ENCODE peak calls at places on chromosomes 7 and 10, in seven cellular contexts. T is HCT116, G is SK-N-SH, U is H1, C is K562, L is GM12878, X is HepG2. K is an unnamed sample.

GRCh38 chr7:33882040-33882800 is 23.1 kb upstream of the BMPER start:
- DNase-seq in T (no peak), G (no peak), U (no peak), C (no peak), L (no peak), X (no peak), K (no peak)

GRCh38 chr7:47897831-47898230 is 50.4 kb downstream of the PKD1L1 start:
- DNase-seq in T (no peak), G (no peak), U (no peak), C (no peak), L (no peak), X (no peak), K (no peak)

GRCh38 chr7:47239034-47239433 is 342.9 kb downstream of the TNS3 start:
- DNase-seq in T (no peak), G (no peak), U (no peak), C (no peak), L (no peak), X (no peak), K (no peak)

GRCh38 chr10:107072028-107072427 is 92.5 kb downstream of the SORCS1 start:
- DNase-seq in T (no peak), G (no peak), U (no peak), C (no peak), L (no peak), X (no peak), K (no peak)

GRCh38 chr10:116613486-116613885 is 7.3 kb upstream of the PNLIPRP2 start:
- DNase-seq in T (no peak), G (no peak), U (no peak), C (no peak), L (no peak), X (no peak), K (no peak)

GRCh38 chr10:102985811-102986210 is 67.7 kb downstream of the CNNM2 start:
- DNase-seq in T (no peak), G (no peak), U (no peak), C (no peak), L (no peak), X (no peak), K (no peak)

GRCh38 chr7:98621573-98622482 is 4.7 kb downstream of the NPTX2 start:
- DNase-seq in T (no peak), G (peak), U (no peak), C (no peak), L (no peak), X (no peak), K (no peak)

GRCh38 chr10:58347967-58348366 is 13.2 kb downstream of the UBE2D1 start:
- DNase-seq in T (no peak), G (no peak), U (no peak), C (no peak), L (no peak), X (no peak), K (no peak)

GRCh38 chr10:60967854-60968484 is 24.0 kb upstream of the RHOBTB1 start:
- DNase-seq in T (no peak), G (no peak), U (no peak), C (peak), L (no peak), X (no peak), K (no peak)

GRCh38 chr7:141974831-141975230 is 1.3 kb upstream of the TAS2R38 start:
- DNase-seq in T (peak), G (no peak), U (no peak), C (no peak), L (no peak), X (peak), K (no peak)

GRCh38 chr10:33952692-33953360 is 618.4 kb upstream of the NRP1 start:
- DNase-seq in T (no peak), G (no peak), U (no peak), C (no peak), L (no peak), X (no peak), K (no peak)

GRCh38 chr7:150996289-150997074 is 5.7 kb downstream of the NOS3 start:
- DNase-seq in T (no peak), G (peak), U (no peak), C (peak), L (no peak), X (no peak), K (no peak)

GRCh38 chr10:79381804-79382221 is 34.5 kb downstream of the PPIF start:
- DNase-seq in T (no peak), G (no peak), U (no peak), C (peak), L (no peak), X (peak), K (no peak)

GRCh38 chr10:90319188-90319914 is 538.5 kb downstream of the HTR7 start:
- DNase-seq in T (peak), G (no peak), U (peak), C (no peak), L (peak), X (peak), K (peak)

GRCh38 chr7:133978502-133979295 is 148.4 kb upstream of the LRGUK start:
- DNase-seq in T (no peak), G (no peak), U (no peak), C (no peak), L (no peak), X (no peak), K (no peak)

GRCh38 chr10:70499829-70500167 is 21.2 kb downstream of the PALD1 start:
- DNase-seq in T (no peak), G (no peak), U (no peak), C (no peak), L (no peak), X (no peak), K (no peak)

GRCh38 chr7:2886900-2887299 is 42.8 kb upstream of the GNA12 start:
- DNase-seq in T (peak), G (peak), U (no peak), C (peak), L (no peak), X (peak), K (peak)

GRCh38 chr7:103704701-103705100 is 258.7 kb upstream of the SLC26A5 start:
- DNase-seq in T (no peak), G (no peak), U (no peak), C (no peak), L (no peak), X (no peak), K (no peak)

GRCh38 chr7:158558816-158559215 is 28.8 kb downstream of the PTPRN2 start:
- DNase-seq in T (no peak), G (no peak), U (no peak), C (no peak), L (no peak), X (no peak), K (no peak)

GRCh38 chr7:151850484-151851159 is 26.3 kb downstream of the PRKAG2 start:
- DNase-seq in T (no peak), G (no peak), U (no peak), C (no peak), L (no peak), X (no peak), K (no peak)

GRCh38 chr10:124595143-124595883 is 133.7 kb downstream of the LHPP start:
- DNase-seq in T (no peak), G (no peak), U (no peak), C (no peak), L (no peak), X (no peak), K (no peak)

GRCh38 chr7:71237945-71238344 is 106.0 kb downstream of the GALNT17 start:
- DNase-seq in T (no peak), G (no peak), U (no peak), C (no peak), L (no peak), X (no peak), K (peak)

GRCh38 chr10:102322914-102323313 is 72.6 kb upstream of the NFKB2 start:
- DNase-seq in T (no peak), G (no peak), U (no peak), C (no peak), L (no peak), X (no peak), K (no peak)

GRCh38 chr7:40721344-40721949 is 586.6 kb downstream of the SUGCT start:
- DNase-seq in T (no peak), G (peak), U (no peak), C (no peak), L (no peak), X (no peak), K (no peak)

GRCh38 chr7:43077732-43078391 is 34.6 kb upstream of the HECW1 start:
- DNase-seq in T (peak), G (peak), U (no peak), C (peak), L (no peak), X (peak), K (peak)

GRCh38 chr7:149334219-149334618 is 72.2 kb downstream of the ZNF783 start:
- DNase-seq in T (no peak), G (no peak), U (no peak), C (no peak), L (no peak), X (no peak), K (no peak)

GRCh38 chr7:157404002-157404401 is 67.2 kb downstream of the DNAJB6 start:
- DNase-seq in T (no peak), G (no peak), U (no peak), C (no peak), L (no peak), X (no peak), K (no peak)

GRCh38 chr10:70683601-70684329 is 11.5 kb downstream of the ADAMTS14 start:
- DNase-seq in T (no peak), G (no peak), U (no peak), C (no peak), L (no peak), X (no peak), K (no peak)

GRCh38 chr7:73834626-73835191 is 3.9 kb downstream of the CLDN4 start:
- DNase-seq in T (no peak), G (peak), U (no peak), C (no peak), L (no peak), X (no peak), K (no peak)
- TF ChIP-seq YY1 in T (no peak), G (no peak), U (no peak), C (no peak), L (no peak), X (no peak), K (no peak)

GRCh38 chr7:30739691-30740090 is 12.2 kb upstream of the INMT start:
- DNase-seq in T (no peak), G (no peak), U (no peak), C (no peak), L (no peak), X (no peak), K (no peak)

GRCh38 chr7:30741289-30741688 is 10.6 kb upstream of the INMT start:
- DNase-seq in T (no peak), G (no peak), U (no peak), C (no peak), L (no peak), X (no peak), K (no peak)

GRCh38 chr7:30738026-30738915 is 13.7 kb upstream of the INMT start:
- DNase-seq in T (no peak), G (no peak), U (no peak), C (no peak), L (no peak), X (no peak), K (no peak)

GRCh38 chr7:30743371-30744074 is 8.4 kb upstream of the INMT start:
- DNase-seq in T (no peak), G (peak), U (no peak), C (peak), L (no peak), X (no peak), K (no peak)

GRCh38 chr7:30740417-30741181 is 11.3 kb upstream of the INMT start:
- DNase-seq in T (peak), G (peak), U (no peak), C (peak), L (no peak), X (peak), K (peak)
- TF ChIP-seq YY1 in T (no peak), G (no peak), U (no peak), C (no peak), L (peak), X (no peak), K (no peak)

GRCh38 chr10:64762861-64763260 is 1241.7 kb downstream of the REEP3 start:
- DNase-seq in T (no peak), G (no peak), U (no peak), C (no peak), L (no peak), X (no peak), K (no peak)
- TF ChIP-seq YY1 in T (no peak), G (no peak), U (no peak), C (no peak), L (no peak), X (no peak), K (no peak)

GRCh38 chr10:86062151-86062550 is 304.4 kb downstream of the GRID1 start:
- DNase-seq in T (no peak), G (no peak), U (no peak), C (no peak), L (no peak), X (no peak), K (no peak)
- TF ChIP-seq YY1 in T (no peak), G (no peak), U (no peak), C (no peak), L (no peak), X (no peak), K (no peak)

DNA sequence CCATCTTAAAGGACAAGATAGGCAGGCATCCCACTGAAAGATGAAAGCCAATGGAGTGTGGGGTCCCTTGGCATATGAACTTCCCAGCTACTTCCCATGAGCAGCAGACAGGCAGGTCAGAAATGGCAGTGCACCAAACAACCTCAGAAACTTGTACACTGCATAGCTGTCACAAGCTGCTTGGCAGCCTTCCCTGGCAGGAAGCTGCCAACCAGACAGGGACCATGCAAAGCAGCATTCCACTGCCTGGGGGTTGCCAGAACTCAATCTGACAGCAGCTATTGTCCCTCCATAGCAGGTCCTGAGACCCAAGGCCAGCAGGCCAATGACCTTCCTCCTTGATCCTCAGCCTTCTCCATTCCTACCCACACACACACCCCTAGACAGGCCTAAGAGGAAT is 139.5 kb downstream of the PLCE1 start:
- DNase-seq in T (no peak), G (peak), U (no peak), C (no peak), L (no peak), X (no peak), K (no peak)
- TF ChIP-seq YY1 in T (no peak), G (no peak), U (no peak), C (no peak), L (no peak), X (no peak), K (no peak)

DNA sequence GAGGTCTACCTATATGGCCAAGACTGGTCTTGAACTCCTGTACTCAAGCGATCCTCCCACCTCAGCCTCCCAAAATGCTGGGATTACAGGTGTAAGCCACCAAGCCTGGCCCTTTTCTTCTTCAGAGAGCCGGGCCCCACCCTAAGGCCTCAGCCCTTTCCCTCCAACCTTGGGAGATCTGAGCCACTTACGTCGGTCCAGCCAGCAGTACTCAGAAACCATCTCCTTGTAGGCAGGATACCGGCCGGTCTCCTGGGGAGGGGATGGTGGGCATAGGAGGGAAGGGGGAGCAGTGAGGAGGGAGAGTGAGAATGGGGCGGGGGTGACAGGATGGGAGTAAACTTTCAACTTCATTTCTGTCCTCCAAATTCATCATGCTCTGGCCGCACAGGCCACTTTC is 10.5 kb downstream of the PDZD7 start:
- DNase-seq in T (no peak), G (no peak), U (no peak), C (no peak), L (no peak), X (no peak), K (no peak)
- TF ChIP-seq YY1 in T (no peak), G (no peak), U (no peak), C (no peak), L (no peak), X (no peak), K (no peak)